ENCODE peak calls at places on chromosome 21, in seven cellular contexts. O is ovary, W is choroid plexus epithelial cell, P is midbrain, E is germinal center, C is fibroblast of lung, S is pancreas. H is an unnamed sample.
A peak's percentile ranks its signal among the peaks of the same experiment; 100 is the strongest.

GRCh38 chr21:34800797-34801518 is 132.2 kb downstream of the CLIC6 start:
- DNase-seq in O (no peak), C (peak; percentile 50), E (no peak), W (peak; percentile 82), S (no peak), P (no peak), H (no peak)

GRCh38 chr21:45026833-45027232 is 47.5 kb upstream of the ADARB1 start:
- DNase-seq in E (no peak), P (no peak), C (no peak), W (no peak), S (no peak), O (no peak), H (no peak)

GRCh38 chr21:45324430-45325205 is 36.9 kb upstream of the POFUT2 start:
- DNase-seq in S (peak; percentile 78), W (no peak), C (no peak), P (no peak), O (peak; percentile 42), E (no peak), H (peak; percentile 58)

GRCh38 chr21:27346041-27346448 is 379.2 kb upstream of the ADAMTS5 start:
- DNase-seq in E (no peak), S (no peak), C (peak; percentile 54), O (no peak), W (peak; percentile 59), P (no peak), H (no peak)

GRCh38 chr21:17334478-17334877 is 178.4 kb upstream of the CXADR start:
- DNase-seq in C (no peak), S (no peak), E (no peak), W (no peak), O (no peak), P (no peak), H (no peak)

GRCh38 chr21:40255665-40256064 is 388.4 kb downstream of the PCP4 start:
- DNase-seq in P (no peak), E (no peak), O (no peak), S (no peak), C (no peak), W (no peak), H (no peak)

GRCh38 chr21:38488640-38489282 is 9.5 kb downstream of the ERG start:
- DNase-seq in E (no peak), P (no peak), O (no peak), S (no peak), W (no peak), C (no peak), H (no peak)

GRCh38 chr21:35428927-35429326 is 379.8 kb upstream of the RUNX1 start:
- DNase-seq in S (no peak), O (no peak), E (no peak), W (no peak), P (no peak), C (no peak), H (no peak)

GRCh38 chr21:38075833-38076567 is 159.7 kb upstream of the KCNJ6 start:
- DNase-seq in P (no peak), S (no peak), C (no peak), W (no peak), E (no peak), O (no peak), H (no peak)

GRCh38 chr21:31898898-31899630 is 26.2 kb downstream of the HUNK start:
- DNase-seq in O (no peak), S (no peak), P (no peak), E (no peak), C (no peak), W (no peak), H (no peak)

GRCh38 chr21:28832013-28832714 is 160.5 kb downstream of the LTN1 start:
- DNase-seq in O (no peak), S (no peak), W (peak; percentile 24), E (no peak), P (no peak), C (no peak), H (no peak)

GRCh38 chr21:34813266-34813886 is 144.6 kb downstream of the CLIC6 start:
- DNase-seq in S (no peak), P (no peak), O (no peak), C (peak; percentile 86), E (no peak), W (peak; percentile 86), H (no peak)

GRCh38 chr21:37700641-37701202 is 215.5 kb downstream of the KCNJ6 start:
- DNase-seq in S (peak; percentile 74), W (peak; percentile 93), P (peak; percentile 15), O (no peak), C (peak; percentile 86), E (peak; percentile 84), H (no peak)

GRCh38 chr21:45053561-45053960 is 20.8 kb upstream of the ADARB1 start:
- DNase-seq in C (no peak), P (no peak), E (no peak), S (no peak), O (no peak), W (no peak), H (peak; percentile 37)

GRCh38 chr21:45471229-45472052 is 66.5 kb downstream of the COL18A1 start:
- DNase-seq in W (peak; percentile 94), P (no peak), S (peak; percentile 46), E (no peak), C (peak; percentile 96), O (peak; percentile 69), H (peak; percentile 74)

GRCh38 chr21:28632718-28633408 is 359.8 kb downstream of the LTN1 start:
- DNase-seq in E (no peak), C (peak; percentile 55), O (no peak), S (no peak), W (peak; percentile 76), P (no peak), H (no peak)

H was measured in right cardiac atrium.